ENCODE peak calls at places on chromosomes 4 and X, in eight cellular contexts. I is activated CD8-positive, alpha-beta memory T cell treated with anti-CD3 and anti-CD28 coated beads for 24 hours; H is ovary; P is ACHN; T is stimulated activated CD4-positive, alpha-beta T cell treated with anti-CD3 and anti-CD28 coated beads, Interleukin-15, amount 100 ng/mL, for 24 hours; J is pancreas; N is activated gamma-delta T cell treated with Interleukin-2 at 50 U/mL for 16 hours; G is MV-4-11. R is an unnamed sample.

GRCh38 chrX:20595928-20596550 is 329.3 kb upstream of the RPS6KA3 start:
- DNase-seq in T (peak; percentile 72), I (peak; percentile 62), N (no peak), P (no peak), G (no peak), H (no peak), J (no peak), R (no peak)

GRCh38 chrX:112687189-112687691 is 7.5 kb upstream of the LHFPL1 start:
- DNase-seq in J (no peak), H (no peak), T (no peak), P (no peak), I (no peak), G (no peak), N (no peak), R (no peak)

GRCh38 chrX:56219702-56220101 is 12.5 kb upstream of the KLF8 start:
- DNase-seq in T (no peak), I (no peak), J (no peak), P (peak; percentile 28), H (no peak), N (no peak), G (peak; percentile 1), R (peak; percentile 4)

GRCh38 chr4:177093964-177094363 is 215.7 kb upstream of the NEIL3 start:
- DNase-seq in I (no peak), G (no peak), P (no peak), J (no peak), N (no peak), T (no peak), H (no peak), R (no peak)

GRCh38 chrX:106692425-106693075 is 34.0 kb upstream of the RNF128 start:
- DNase-seq in P (no peak), N (no peak), T (no peak), I (no peak), H (no peak), J (no peak), G (no peak), R (no peak)

GRCh38 chrX:88977835-88978234 is 230.8 kb downstream of the CPXCR1 start:
- DNase-seq in H (no peak), I (no peak), T (no peak), N (no peak), G (no peak), P (no peak), J (no peak), R (no peak)

GRCh38 chrX:149161438-149162088 is 343.5 kb downstream of the IDS start:
- DNase-seq in H (no peak), P (no peak), N (no peak), G (no peak), T (no peak), I (no peak), J (no peak), R (no peak)

GRCh38 chrX:123424546-123424945 is 240.5 kb downstream of the GRIA3 start:
- DNase-seq in H (no peak), G (no peak), N (no peak), J (no peak), P (peak; percentile 0), T (no peak), I (no peak), R (peak; percentile 56)

GRCh38 chrX:85922821-85923220 is 124.5 kb downstream of the CHM start:
- DNase-seq in P (no peak), H (no peak), J (no peak), T (no peak), I (no peak), G (peak; percentile 45), N (no peak), R (no peak)

GRCh38 chr4:164251257-164251656 is 502.7 kb upstream of the SMIM31 start:
- DNase-seq in N (no peak), G (no peak), P (no peak), I (no peak), J (no peak), T (no peak), H (no peak), R (no peak)

GRCh38 chr4:6758732-6759131 is 23.8 kb upstream of the KIAA0232 start:
- DNase-seq in I (no peak), J (no peak), H (no peak), N (no peak), G (no peak), P (no peak), T (no peak), R (no peak)